ENCODE peak calls at places on chromosomes 5 and 9, in five cellular contexts. One of them, this sample, is unnamed.
A peak's percentile ranks its signal among the peaks of the same experiment; 100 is the strongest.

GRCh38 chr5:91189480-91190332 is 193.4 kb downstream of the ARRDC3 start:
- DNase-seq in A673: no peak
- DNase-seq in A549: peak; percentile 69
- DNase-seq in kidney: no peak
- DNase-seq in suprapubic skin: no peak
- DNase-seq in this sample: no peak

GRCh38 chr5:80905405-80905804 is 54.8 kb upstream of the RASGRF2 start:
- DNase-seq in A673: no peak
- DNase-seq in A549: no peak
- DNase-seq in kidney: no peak
- DNase-seq in suprapubic skin: no peak
- DNase-seq in this sample: no peak

GRCh38 chr9:136255166-136255538 is 9.5 kb upstream of the QSOX2 start:
- DNase-seq in A673: peak; percentile 27
- DNase-seq in A549: no peak
- DNase-seq in kidney: peak; percentile 45
- DNase-seq in suprapubic skin: no peak
- DNase-seq in this sample: peak; percentile 99

GRCh38 chr9:112132356-112132755 is 42.7 kb downstream of the SUSD1 start:
- DNase-seq in A673: no peak
- DNase-seq in A549: no peak
- DNase-seq in kidney: no peak
- DNase-seq in suprapubic skin: no peak
- DNase-seq in this sample: no peak

GRCh38 chr5:135491552-135492318 is 39.6 kb upstream of the TIFAB start:
- DNase-seq in A673: no peak
- DNase-seq in A549: no peak
- DNase-seq in kidney: no peak
- DNase-seq in suprapubic skin: no peak
- DNase-seq in this sample: no peak

GRCh38 chr9:108811944-108812343 is 43.8 kb downstream of the ACTL7B start:
- DNase-seq in A673: no peak
- DNase-seq in A549: no peak
- DNase-seq in kidney: no peak
- DNase-seq in suprapubic skin: no peak
- DNase-seq in this sample: no peak

GRCh38 chr9:36345103-36345846 is 54.8 kb downstream of the RNF38 start:
- DNase-seq in A673: peak; percentile 13
- DNase-seq in A549: no peak
- DNase-seq in kidney: no peak
- DNase-seq in suprapubic skin: no peak
- DNase-seq in this sample: no peak

GRCh38 chr5:1035421-1036405 is 27.1 kb downstream of the NKD2 start:
- DNase-seq in A673: no peak
- DNase-seq in A549: no peak
- DNase-seq in kidney: peak; percentile 70
- DNase-seq in suprapubic skin: peak; percentile 73
- DNase-seq in this sample: peak; percentile 72

GRCh38 chr9:121770415-121771273 is 119.2 kb downstream of the DAB2IP start:
- DNase-seq in A673: no peak
- DNase-seq in A549: no peak
- DNase-seq in kidney: peak; percentile 32
- DNase-seq in suprapubic skin: no peak
- DNase-seq in this sample: peak; percentile 99

GRCh38 chr9:14279671-14280070 is 34.3 kb downstream of the NFIB start:
- DNase-seq in A673: no peak
- DNase-seq in A549: no peak
- DNase-seq in kidney: no peak
- DNase-seq in suprapubic skin: no peak
- DNase-seq in this sample: no peak

GRCh38 chr5:9716838-9717281 is 86.7 kb upstream of the TAS2R1 start:
- DNase-seq in A673: no peak
- DNase-seq in A549: no peak
- DNase-seq in kidney: no peak
- DNase-seq in suprapubic skin: no peak
- DNase-seq in this sample: peak; percentile 75

GRCh38 chr5:176415240-176416122 is 858 bp downstream of the CLTB start:
- DNase-seq in A673: peak; percentile 18
- DNase-seq in A549: peak; percentile 53
- DNase-seq in kidney: no peak
- DNase-seq in suprapubic skin: peak; percentile 84
- DNase-seq in this sample: peak; percentile 95

GRCh38 chr5:5203441-5203840 is 63.3 kb downstream of the ADAMTS16 start:
- DNase-seq in A673: no peak
- DNase-seq in A549: no peak
- DNase-seq in kidney: no peak
- DNase-seq in suprapubic skin: no peak
- DNase-seq in this sample: no peak

GRCh38 chr9:128107971-128108783 is 19.4 kb downstream of the PTGES2 start:
- DNase-seq in A673: no peak
- DNase-seq in A549: no peak
- DNase-seq in kidney: peak; percentile 50
- DNase-seq in suprapubic skin: no peak
- DNase-seq in this sample: peak; percentile 70

GRCh38 chr5:139635606-139636206 is 12.4 kb upstream of the CXXC5 start:
- DNase-seq in A673: peak; percentile 78
- DNase-seq in A549: peak; percentile 73
- DNase-seq in kidney: peak; percentile 95
- DNase-seq in suprapubic skin: peak; percentile 90
- DNase-seq in this sample: peak; percentile 97

GRCh38 chr5:3414371-3414770 is 181.3 kb upstream of the IRX1 start:
- DNase-seq in A673: no peak
- DNase-seq in A549: no peak
- DNase-seq in kidney: no peak
- DNase-seq in suprapubic skin: no peak
- DNase-seq in this sample: no peak

GRCh38 chr5:173613433-173614144 is 2.9 kb downstream of the BOD1 start:
- DNase-seq in A673: no peak
- DNase-seq in A549: no peak
- DNase-seq in kidney: no peak
- DNase-seq in suprapubic skin: no peak
- DNase-seq in this sample: no peak

GRCh38 chr5:1555011-1555807 is 31.4 kb upstream of the LPCAT1 start:
- DNase-seq in A673: no peak
- DNase-seq in A549: peak; percentile 78
- DNase-seq in kidney: no peak
- DNase-seq in suprapubic skin: no peak
- DNase-seq in this sample: peak; percentile 96

GRCh38 chr9:121299467-121300282 is 31.7 kb downstream of the GSN start:
- DNase-seq in A673: no peak
- DNase-seq in A549: no peak
- DNase-seq in kidney: peak; percentile 90
- DNase-seq in suprapubic skin: peak; percentile 89
- DNase-seq in this sample: peak; percentile 94

GRCh38 chr5:3187846-3188425 is 407.7 kb upstream of the IRX1 start:
- DNase-seq in A673: no peak
- DNase-seq in A549: no peak
- DNase-seq in kidney: no peak
- DNase-seq in suprapubic skin: no peak
- DNase-seq in this sample: no peak

GRCh38 chr9:113567361-113568080 is 104.0 kb downstream of the RGS3 start:
- DNase-seq in A673: no peak
- DNase-seq in A549: no peak
- DNase-seq in kidney: no peak
- DNase-seq in suprapubic skin: peak; percentile 78
- DNase-seq in this sample: no peak

GRCh38 chr9:132129535-132129934 is 32.3 kb upstream of the NTNG2 start:
- DNase-seq in A673: no peak
- DNase-seq in A549: no peak
- DNase-seq in kidney: no peak
- DNase-seq in suprapubic skin: no peak
- DNase-seq in this sample: no peak

GRCh38 chr5:56740000-56740399 is 75.3 kb upstream of the MAP3K1 start:
- DNase-seq in A673: no peak
- DNase-seq in A549: no peak
- DNase-seq in kidney: no peak
- DNase-seq in suprapubic skin: no peak
- DNase-seq in this sample: no peak

GRCh38 chr5:3612561-3613175 is 17.0 kb downstream of the IRX1 start:
- DNase-seq in A673: no peak
- DNase-seq in A549: no peak
- DNase-seq in kidney: no peak
- DNase-seq in suprapubic skin: no peak
- DNase-seq in this sample: no peak

GRCh38 chr5:133846478-133847226 is 121.8 kb downstream of the C5orf15 start:
- DNase-seq in A673: no peak
- DNase-seq in A549: no peak
- DNase-seq in kidney: no peak
- DNase-seq in suprapubic skin: peak; percentile 65
- DNase-seq in this sample: no peak

GRCh38 chr5:172726966-172727365 is 44.0 kb downstream of the DUSP1 start:
- DNase-seq in A673: no peak
- DNase-seq in A549: no peak
- DNase-seq in kidney: peak; percentile 63
- DNase-seq in suprapubic skin: no peak
- DNase-seq in this sample: peak; percentile 39

GRCh38 chr9:1049641-1050040 is 516 bp upstream of the DMRT2 start:
- DNase-seq in A673: no peak
- DNase-seq in A549: no peak
- DNase-seq in kidney: no peak
- DNase-seq in suprapubic skin: no peak
- DNase-seq in this sample: peak; percentile 51

GRCh38 chr5:129094087-129094923 is at the start of gene ISOC1:
- DNase-seq in A673: peak; percentile 95
- DNase-seq in A549: peak; percentile 87
- DNase-seq in kidney: peak; percentile 97
- DNase-seq in suprapubic skin: peak; percentile 90
- DNase-seq in this sample: peak; percentile 98
- TF ChIP-seq CTCF in A673: no peak
- TF ChIP-seq CTCF in A549: no peak
- TF ChIP-seq CTCF in kidney: no peak
- TF ChIP-seq CTCF in suprapubic skin: no peak
- TF ChIP-seq CTCF in this sample: no peak

DNA sequence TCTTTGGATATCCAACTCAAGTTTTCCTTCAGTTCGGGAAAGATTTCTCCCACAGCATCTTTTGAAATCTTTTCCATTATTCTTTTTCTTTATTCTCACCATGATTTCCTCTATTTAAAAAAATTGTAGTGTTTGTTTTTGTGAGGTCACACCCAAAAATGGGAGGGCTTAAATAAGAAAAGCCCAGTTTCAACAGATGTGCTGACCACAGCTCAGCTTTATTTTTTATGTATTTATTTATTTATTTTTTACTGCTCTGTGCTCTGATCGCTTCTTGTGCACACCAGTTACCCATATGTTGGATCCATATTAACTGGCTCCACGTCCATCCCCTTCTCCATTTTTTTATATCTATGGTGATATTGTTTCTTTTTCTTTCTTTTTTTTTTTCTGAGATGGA is 20.3 kb downstream of the GFPT2 start:
- DNase-seq in A673: no peak
- DNase-seq in A549: no peak
- DNase-seq in kidney: no peak
- DNase-seq in suprapubic skin: no peak
- DNase-seq in this sample: no peak
- H3K4me1 ChIP-seq in A673: no peaks in the 10 kb centered on the region
- H3K4me1 ChIP-seq in A549: peaks cover 61% of the 10 kb centered on the region
- H3K4me1 ChIP-seq in kidney: no peaks in the 10 kb centered on the region
- H3K4me1 ChIP-seq in suprapubic skin: peaks cover 13% of the 10 kb centered on the region
- H3K4me1 ChIP-seq in this sample: peaks cover 47% of the 10 kb centered on the region

DNA sequence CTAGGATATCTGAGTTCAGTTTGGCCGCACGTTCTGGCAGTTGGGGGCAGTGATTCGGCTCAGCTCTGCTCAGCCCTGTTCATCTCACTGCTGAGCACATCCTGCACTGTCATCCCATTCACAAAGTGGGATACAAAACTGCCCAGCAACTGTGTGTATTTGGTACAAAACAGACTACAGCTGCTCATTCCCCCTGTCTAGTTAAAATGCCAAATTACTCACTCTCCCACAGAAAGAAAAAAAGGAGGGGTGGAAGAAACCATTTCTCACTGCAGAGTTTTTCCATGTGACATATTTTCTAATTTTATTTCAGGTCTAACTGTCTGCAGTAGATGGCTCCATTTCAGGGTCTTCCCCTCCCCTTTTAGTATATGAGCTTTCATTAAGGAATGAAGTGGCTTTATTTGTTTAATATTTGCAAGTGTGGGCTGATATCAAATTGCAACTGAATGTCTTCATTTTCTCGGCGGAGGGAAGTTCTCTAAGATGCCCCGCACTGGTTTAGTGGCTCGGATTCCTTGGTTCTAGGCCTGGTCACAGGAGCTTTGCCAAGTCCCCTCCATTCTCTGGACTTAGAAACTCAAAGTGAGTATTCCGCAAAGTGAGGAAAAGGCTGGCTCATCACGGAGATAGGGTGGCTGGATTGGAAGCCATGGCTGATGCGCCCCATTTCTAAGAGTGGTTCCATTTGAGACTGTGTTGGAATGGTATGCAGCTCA is 14.7 kb downstream of the COL15A1 start:
- DNase-seq in A673: no peak
- DNase-seq in A549: no peak
- DNase-seq in kidney: no peak
- DNase-seq in suprapubic skin: no peak
- DNase-seq in this sample: peak; percentile 81
- TF ChIP-seq CTCF in A673: no peak
- TF ChIP-seq CTCF in A549: no peak
- TF ChIP-seq CTCF in kidney: no peak
- TF ChIP-seq CTCF in suprapubic skin: no peak
- TF ChIP-seq CTCF in this sample: no peak

GRCh38 chr5:154858251-154858971 is at the start of gene CNOT8:
- DNase-seq in A673: peak; percentile 97
- DNase-seq in A549: peak; percentile 99
- DNase-seq in kidney: peak; percentile 100
- DNase-seq in suprapubic skin: peak; percentile 99
- DNase-seq in this sample: peak; percentile 93
- H3K4me1 ChIP-seq in A673: peaks cover 29% of the 10 kb centered on the region
- H3K4me1 ChIP-seq in A549: peaks cover 30% of the 10 kb centered on the region
- H3K4me1 ChIP-seq in kidney: peaks cover 15% of the 10 kb centered on the region
- H3K4me1 ChIP-seq in suprapubic skin: peaks cover 46% of the 10 kb centered on the region
- H3K4me1 ChIP-seq in this sample: peaks cover 32% of the 10 kb centered on the region

GRCh38 chr9:12818431-12819000 is 43.7 kb downstream of the LURAP1L start:
- DNase-seq in A673: no peak
- DNase-seq in A549: peak; percentile 76
- DNase-seq in kidney: no peak
- DNase-seq in suprapubic skin: no peak
- DNase-seq in this sample: peak; percentile 68
- TF ChIP-seq CTCF in A673: no peak
- TF ChIP-seq CTCF in A549: peak; percentile 18
- TF ChIP-seq CTCF in kidney: no peak
- TF ChIP-seq CTCF in suprapubic skin: no peak
- TF ChIP-seq CTCF in this sample: peak; percentile 39

GRCh38 chr5:115718853-115719252 is 93.0 kb upstream of the TMED7 start:
- DNase-seq in A673: no peak
- DNase-seq in A549: no peak
- DNase-seq in kidney: no peak
- DNase-seq in suprapubic skin: no peak
- DNase-seq in this sample: no peak
- H3K4me1 ChIP-seq in A673: no peaks in the 10 kb centered on the region
- H3K4me1 ChIP-seq in A549: no peaks in the 10 kb centered on the region
- H3K4me1 ChIP-seq in kidney: no peaks in the 10 kb centered on the region
- H3K4me1 ChIP-seq in suprapubic skin: no peaks in the 10 kb centered on the region
- H3K4me1 ChIP-seq in this sample: no peaks in the 10 kb centered on the region

GRCh38 chr9:110078626-110079025 is 129.3 kb downstream of the C9orf152 start:
- DNase-seq in A673: no peak
- DNase-seq in A549: no peak
- DNase-seq in kidney: no peak
- DNase-seq in suprapubic skin: no peak
- DNase-seq in this sample: no peak
- TF ChIP-seq CTCF in A673: no peak
- TF ChIP-seq CTCF in A549: no peak
- TF ChIP-seq CTCF in kidney: no peak
- TF ChIP-seq CTCF in suprapubic skin: no peak
- TF ChIP-seq CTCF in this sample: no peak

This sample was measured in osteoblast.